ENCODE peak calls at places on chromosomes 6 and 20, in six cellular contexts. Z is mesendoderm, L is MM.1S, Y is A549, F is fibroblast of lung, I is astrocyte. K is an unnamed sample.
A peak's percentile ranks its signal among the peaks of the same experiment; 100 is the strongest.

GRCh38 chr6:6915813-6916547 is 191.8 kb upstream of the RREB1 start:
- DNase-seq in Z (no peak), L (no peak), Y (no peak), F (peak; percentile 92), I (peak; percentile 26), K (peak; percentile 70)

GRCh38 chr20:24917797-24918578 is 31.1 kb upstream of the CST7 start:
- DNase-seq in Z (peak; percentile 78), L (peak; percentile 66), Y (peak; percentile 80), F (peak; percentile 68), I (peak; percentile 28), K (peak; percentile 78)

GRCh38 chr20:47275548-47275947 is 81.0 kb downstream of the ZMYND8 start:
- DNase-seq in Z (no peak), L (no peak), Y (no peak), F (no peak), I (no peak), K (no peak)

GRCh38 chr6:14665827-14666724 is 548.5 kb downstream of the CD83 start:
- DNase-seq in Z (no peak), L (no peak), Y (no peak), F (peak; percentile 97), I (peak; percentile 96), K (peak; percentile 99)

GRCh38 chr20:17226410-17227198 is at the start of gene PCSK2:
- DNase-seq in Z (peak; percentile 95), L (no peak), Y (peak; percentile 11), F (peak; percentile 20), I (peak; percentile 34), K (peak; percentile 67)

GRCh38 chr20:14223806-14224205 is 113.6 kb downstream of the FLRT3 start:
- DNase-seq in Z (no peak), L (no peak), Y (no peak), F (no peak), I (no peak), K (no peak)

GRCh38 chr6:27471365-27472115 is 1.4 kb downstream of the ZNF184 start:
- DNase-seq in Z (no peak), L (no peak), Y (no peak), F (no peak), I (no peak), K (peak; percentile 27)

GRCh38 chr6:53934013-53934412 is 139.2 kb downstream of the LRRC1 start:
- DNase-seq in Z (no peak), L (no peak), Y (no peak), F (no peak), I (no peak), K (no peak)

GRCh38 chr6:29828471-29828797 is 809 bp downstream of the HLA-G start:
- DNase-seq in Z (no peak), L (no peak), Y (no peak), F (no peak), I (no peak), K (peak; percentile 18)

GRCh38 chr6:107264357-107264831 is 149.1 kb upstream of the BEND3 start:
- DNase-seq in Z (no peak), L (no peak), Y (peak; percentile 37), F (peak; percentile 70), I (peak; percentile 68), K (peak; percentile 83)

GRCh38 chr20:44585042-44585968 is 2.9 kb downstream of the PKIG start:
- DNase-seq in Z (no peak), L (no peak), Y (no peak), F (no peak), I (no peak), K (no peak)

GRCh38 chr20:47929368-47930115 is 144.3 kb upstream of the SULF2 start:
- DNase-seq in Z (peak; percentile 67), L (no peak), Y (peak; percentile 36), F (peak; percentile 42), I (peak; percentile 84), K (peak; percentile 79)

GRCh38 chr6:145148392-145149175 is 586.7 kb downstream of the EPM2A start:
- DNase-seq in Z (peak; percentile 46), L (peak; percentile 81), Y (peak; percentile 2), F (peak; percentile 77), I (peak; percentile 72), K (peak; percentile 83)

GRCh38 chr6:75930954-75931689 is 141.3 kb downstream of the IMPG1 start:
- DNase-seq in Z (no peak), L (no peak), Y (no peak), F (peak; percentile 7), I (peak; percentile 31), K (peak; percentile 35)

GRCh38 chr20:60883517-60883916 is 368.5 kb upstream of the CDH4 start:
- DNase-seq in Z (no peak), L (peak; percentile 76), Y (no peak), F (no peak), I (no peak), K (no peak)

GRCh38 chr6:26420607-26421235 is 18.6 kb downstream of the BTN3A1 start:
- DNase-seq in Z (peak; percentile 85), L (peak; percentile 59), Y (peak; percentile 26), F (peak; percentile 46), I (peak; percentile 33), K (peak; percentile 52)

GRCh38 chr6:44725070-44725469 is 337.6 kb downstream of the CDC5L start:
- DNase-seq in Z (no peak), L (no peak), Y (no peak), F (no peak), I (no peak), K (peak; percentile 60)

GRCh38 chr20:62845818-62846527 is 15.6 kb downstream of the TCFL5 start:
- DNase-seq in Z (no peak), L (no peak), Y (no peak), F (no peak), I (peak; percentile 74), K (no peak)
- H3K4me2 ChIP-seq in Z (no peak overlapping the region), L (no peak overlapping the region), Y (no peak overlapping the region), F (no peak overlapping the region), I (no peak overlapping the region), K (no peak overlapping the region)

GRCh38 chr20:57693002-57693582 is 16.7 kb downstream of the PMEPA1 start:
- DNase-seq in Z (peak; percentile 92), L (no peak), Y (no peak), F (no peak), I (peak; percentile 77), K (no peak)
- H3K4me2 ChIP-seq in Z (no peak overlapping the region), L (no peak overlapping the region), Y (peak overlapping the region; percentile 85), F (no peak overlapping the region), I (peak overlapping the region; percentile 62), K (no peak overlapping the region)

GRCh38 chr6:104653786-104654185 is 205.9 kb downstream of the HACE1 start:
- DNase-seq in Z (no peak), L (no peak), Y (no peak), F (no peak), I (no peak), K (no peak)

GRCh38 chr6:104656235-104656634 is 203.5 kb downstream of the HACE1 start:
- DNase-seq in Z (no peak), L (no peak), Y (no peak), F (no peak), I (no peak), K (no peak)
- H3K4me2 ChIP-seq in Z (no peak overlapping the region), L (no peak overlapping the region), Y (no peak overlapping the region), F (no peak overlapping the region), I (no peak overlapping the region), K (no peak overlapping the region)

DNA sequence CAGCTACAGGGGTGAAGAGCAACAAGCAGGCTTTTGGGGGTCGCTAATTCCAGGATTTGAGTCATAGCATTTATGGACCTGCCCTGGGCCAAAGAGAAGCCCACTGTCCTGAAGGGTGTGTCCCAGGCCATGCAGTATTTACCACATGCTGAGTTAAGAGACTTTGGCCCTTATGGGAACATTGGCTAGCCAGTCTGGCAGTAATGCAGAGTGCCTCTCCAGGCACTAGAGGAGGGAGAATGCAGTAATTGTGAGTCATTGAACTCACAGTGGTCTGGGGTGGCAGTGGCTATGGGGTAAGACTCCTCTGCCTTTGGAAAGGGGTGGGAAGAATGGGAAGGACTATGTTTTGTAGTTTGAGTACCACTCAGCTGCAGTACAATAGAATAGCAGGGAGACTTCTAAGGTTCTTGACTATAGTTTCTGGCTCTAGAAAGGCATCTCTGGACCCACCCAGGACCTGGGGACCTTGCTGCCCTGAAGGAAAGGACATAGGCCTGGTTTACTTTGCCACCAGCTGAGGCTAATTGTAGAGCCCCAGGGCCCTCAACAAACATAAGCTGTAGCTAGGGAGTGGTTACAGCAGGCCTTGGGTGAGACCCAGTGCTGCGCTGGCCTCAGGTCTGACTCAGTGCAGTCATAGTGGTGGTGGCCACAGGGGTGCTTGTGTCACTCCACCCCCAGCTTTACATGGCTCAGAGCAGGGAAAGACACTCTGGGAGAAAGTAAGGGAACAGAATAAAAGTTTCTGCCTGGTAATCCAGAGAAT is 520.9 kb downstream of the HTR1B start:
- DNase-seq in Z (no peak), L (no peak), Y (no peak), F (no peak), I (no peak), K (peak; percentile 23)
- H3K4me2 ChIP-seq in Z (no peak overlapping the region), L (no peak overlapping the region), Y (no peak overlapping the region), F (no peak overlapping the region), I (no peak overlapping the region), K (no peak overlapping the region)

DNA sequence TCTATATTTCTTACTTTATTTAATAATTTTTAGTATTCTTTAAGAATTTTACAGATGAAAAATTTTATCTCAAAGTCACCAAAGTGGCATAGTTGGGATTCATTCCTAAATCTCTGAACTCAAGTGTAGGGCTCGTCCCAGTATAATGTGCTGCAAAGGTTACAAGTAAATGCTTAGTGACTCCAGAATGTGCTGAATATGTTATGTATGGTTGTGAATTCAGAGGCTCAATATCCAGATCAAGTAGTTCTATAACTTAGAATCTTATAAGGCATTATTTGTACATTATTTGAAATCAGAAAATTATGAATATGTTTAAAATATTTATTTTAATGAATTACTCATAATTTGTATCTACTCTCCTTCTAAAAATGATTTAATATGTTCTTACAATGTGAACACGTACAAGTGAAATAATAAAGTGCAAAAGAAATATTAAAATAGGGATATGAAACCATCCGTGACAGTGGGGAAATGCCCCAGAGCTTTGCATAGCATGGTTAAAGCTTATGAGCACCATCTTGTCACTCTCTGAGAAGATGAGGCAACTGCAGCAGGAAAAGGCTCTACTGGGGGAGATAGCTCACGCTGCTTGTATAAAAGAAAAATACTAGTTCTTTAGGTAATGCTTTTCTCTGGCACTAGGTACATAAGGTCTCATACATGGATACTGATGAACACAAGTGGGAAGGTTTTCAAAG is 259.0 kb downstream of the FOXC1 start:
- DNase-seq in Z (no peak), L (no peak), Y (no peak), F (no peak), I (no peak), K (no peak)
- H3K4me2 ChIP-seq in Z (no peak overlapping the region), L (no peak overlapping the region), Y (no peak overlapping the region), F (no peak overlapping the region), I (no peak overlapping the region), K (no peak overlapping the region)

K was measured in GM23248.